ENCODE peak calls at places on chromosomes 12 and 14, in four cellular contexts. S is GM12878, Y is stomach, B is heart left ventricle. T is an unnamed sample.

GRCh38 chr14:87992720-87993484 is at the start of gene GALC:
- DNase-seq in S (peak), Y (peak), B (peak), T (peak)

GRCh38 chr12:11798856-11799530 is 149.5 kb downstream of the ETV6 start:
- DNase-seq in B (no peak), S (no peak), Y (no peak), T (no peak)

GRCh38 chr14:69077841-69078240 is 75.1 kb downstream of the DCAF5 start:
- DNase-seq in S (no peak), B (no peak), Y (no peak), T (no peak)

GRCh38 chr14:95527392-95528002 is 7.4 kb upstream of the GLRX5 start:
- DNase-seq in B (no peak), S (no peak), Y (peak), T (peak)

GRCh38 chr12:3123729-3124128 is 46.5 kb downstream of the TSPAN9 start:
- DNase-seq in Y (no peak), B (no peak), S (no peak), T (no peak)

GRCh38 chr12:28941248-28941647 is 207.8 kb upstream of the FAR2 start:
- DNase-seq in Y (no peak), B (no peak), S (no peak), T (no peak)

GRCh38 chr14:24132061-24132685 is 1.7 kb downstream of the FITM1 start:
- DNase-seq in Y (peak), B (peak), S (no peak), T (peak)

GRCh38 chr12:132190012-132190755 is 45.9 kb downstream of the NOC4L start:
- DNase-seq in B (no peak), S (no peak), Y (no peak), T (peak)

GRCh38 chr12:19852100-19852855 is 413.0 kb downstream of the AEBP2 start:
- DNase-seq in B (no peak), Y (no peak), S (no peak), T (no peak)

GRCh38 chr12:125193798-125194562 is 128.7 kb downstream of the AACS start:
- DNase-seq in Y (no peak), B (no peak), S (no peak), T (no peak)

GRCh38 chr12:4269279-4269991 is 4.1 kb upstream of the CCND2 start:
- DNase-seq in B (peak), Y (peak), S (no peak), T (peak)

GRCh38 chr14:61940669-61941420 is 178.6 kb downstream of the SNAPC1 start:
- DNase-seq in S (no peak), B (no peak), Y (no peak), T (no peak)

GRCh38 chr14:50560929-50561280 is 960 bp downstream of the ATL1 start:
- DNase-seq in S (no peak), Y (peak), B (peak), T (peak)

GRCh38 chr14:50562841-50563240 is 2.9 kb downstream of the ATL1 start:
- DNase-seq in B (no peak), S (no peak), Y (no peak), T (no peak)

GRCh38 chr14:50559990-50560928 is at the start of gene ATL1:
- DNase-seq in S (no peak), Y (peak), B (peak), T (peak)
- TF ChIP-seq POLR2A in S (no peak), Y (no peak), B (no peak), T (no peak)

DNA sequence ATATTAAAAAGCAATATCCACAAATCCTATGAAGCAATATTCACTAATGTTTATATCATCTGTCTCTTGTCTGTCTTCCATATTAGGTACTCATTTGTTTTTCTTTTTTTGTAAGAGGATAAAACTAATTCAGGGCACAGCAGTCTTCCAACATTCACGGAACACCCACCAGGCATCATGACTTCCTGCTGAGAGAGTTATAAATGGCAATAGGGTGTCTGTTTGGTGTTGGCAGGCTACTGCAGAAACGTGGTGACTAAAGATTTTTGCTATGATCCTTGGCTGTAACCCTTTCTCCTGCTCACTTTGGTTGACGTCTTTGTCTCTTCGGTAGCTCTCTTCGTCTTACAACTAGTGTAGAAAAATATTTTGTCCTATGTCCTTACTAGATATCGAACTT is 860.6 kb upstream of the MGAT4C start:
- DNase-seq in Y (no peak), B (no peak), S (no peak), T (no peak)
- H3K27ac ChIP-seq in Y (no peak), B (no peak), S (no peak), T (no peak)

GRCh38 chr12:57109207-57110160 is 1.7 kb downstream of the STAT6 start:
- DNase-seq in B (no peak), Y (no peak), S (no peak), T (no peak)

GRCh38 chr12:57110189-57111045 is 745 bp downstream of the STAT6 start:
- DNase-seq in B (peak), Y (peak), S (no peak), T (peak)

GRCh38 chr12:57107456-57107855 is 3.7 kb downstream of the STAT6 start:
- DNase-seq in S (no peak), B (no peak), Y (peak), T (peak)

GRCh38 chr12:57112492-57113294 is 1.5 kb upstream of the STAT6 start:
- DNase-seq in B (no peak), Y (peak), S (no peak), T (no peak)

GRCh38 chr12:57111046-57111698 is at the start of gene STAT6:
- DNase-seq in B (peak), S (no peak), Y (peak), T (peak)
- TF ChIP-seq POLR2A in B (peak), S (peak), Y (peak), T (peak)

DNA sequence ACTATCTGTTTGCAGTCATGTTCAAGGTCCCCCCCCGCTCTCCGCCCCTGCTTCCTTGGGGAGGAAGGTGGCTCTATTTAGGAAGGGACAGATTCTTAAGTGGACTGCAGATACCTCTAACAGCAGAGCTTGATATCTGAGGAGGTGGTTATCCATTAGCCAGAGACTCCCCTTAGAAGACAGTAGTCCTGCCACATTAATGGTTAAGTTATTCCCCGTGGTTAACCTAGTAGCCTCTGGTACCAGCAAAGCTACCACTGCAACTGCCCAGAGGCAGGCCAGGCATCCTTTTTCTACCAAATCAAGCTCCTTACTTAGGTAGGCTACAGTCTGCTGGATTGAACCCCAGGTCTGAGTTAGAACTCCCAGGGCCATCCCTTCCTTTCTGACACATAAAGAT is 162.1 kb upstream of the AVPR1A start:
- DNase-seq in B (no peak), S (no peak), Y (no peak), T (no peak)
- H3K27ac ChIP-seq in B (no peak), S (no peak), Y (no peak), T (no peak)